ENCODE peak calls at places on chromosome 9, in six cellular contexts. R is NCI-H510A treated with DMSO at 0.1 percent for 48 hours, U is SHP77 treated with DMSO at 0.1 percent for 48 hours, Y is frontal cortex, Z is non-pigmented ciliary epithelial cell, G is NCI-H2081 treated with DMSO at 0.1 percent for 48 hours. I is an unnamed sample.

GRCh38 chr9:135584371-135584770 is 22.8 kb downstream of the PAEP start:
- DNase-seq in R (no peak), G (no peak), Z (no peak), Y (no peak), U (no peak), I (no peak)

GRCh38 chr9:129109952-129110739 is 447 bp downstream of the CRAT start:
- DNase-seq in R (no peak), Y (no peak), U (no peak), Z (no peak), G (no peak), I (no peak)

GRCh38 chr9:114011313-114011712 is 66.8 kb downstream of the AMBP start:
- DNase-seq in Z (no peak), U (no peak), G (no peak), Y (no peak), R (no peak), I (no peak)

GRCh38 chr9:70412678-70413426 is 1.6 kb downstream of the KLF9 start:
- DNase-seq in Y (peak), U (no peak), Z (no peak), G (no peak), R (peak), I (no peak)

GRCh38 chr9:5910413-5911057 is 19.8 kb downstream of the MLANA start:
- DNase-seq in Y (no peak), Z (no peak), G (no peak), U (no peak), R (no peak), I (no peak)

GRCh38 chr9:137052998-137053943 is 590 bp downstream of the ENTPD2 start:
- DNase-seq in Y (no peak), R (no peak), Z (no peak), U (no peak), G (no peak), I (no peak)

GRCh38 chr9:136944094-136944518 is 432 bp downstream of the FBXW5 start:
- DNase-seq in Z (no peak), R (no peak), G (no peak), U (no peak), Y (peak), I (no peak)

GRCh38 chr9:133148351-133149129 is 15.2 kb downstream of the GBGT1 start:
- DNase-seq in R (peak), U (no peak), G (no peak), Z (no peak), Y (no peak), I (no peak)

GRCh38 chr9:16671591-16672137 is 198.8 kb downstream of the BNC2 start:
- DNase-seq in U (no peak), R (no peak), Y (no peak), Z (peak), G (no peak), I (no peak)

GRCh38 chr9:108033976-108034964 is 544.7 kb upstream of the KLF4 start:
- DNase-seq in U (no peak), Y (no peak), G (no peak), R (no peak), Z (peak), I (no peak)

GRCh38 chr9:134187110-134187531 is 22.8 kb upstream of the RNU6ATAC start:
- DNase-seq in G (no peak), Z (no peak), R (no peak), Y (no peak), U (no peak), I (no peak)

GRCh38 chr9:89444212-89444611 is 53.7 kb downstream of the SEMA4D start:
- DNase-seq in R (no peak), G (no peak), Z (no peak), U (no peak), Y (no peak), I (no peak)

GRCh38 chr9:115691097-115691496 is 462.5 kb upstream of the PAPPA start:
- DNase-seq in U (no peak), Z (peak), R (no peak), Y (no peak), G (no peak), I (no peak)